ENCODE peak calls at places on chromosomes 6 and 20, in four cellular contexts. V is adrenal gland, D is pancreas, C is HCT116. M is an unnamed sample. For H3K4me1, the result is how much of the 10 kb centered on the place peaks cover.

GRCh38 chr6:158706369-158706982 is 56.6 kb downstream of the SYTL3 start:
- DNase-seq in C (peak), D (no peak), V (no peak), M (peak)

GRCh38 chr20:63536997-63537524 is at the start of gene PTK6:
- DNase-seq in C (no peak), D (peak), V (no peak), M (peak)

GRCh38 chr20:15236812-15237211 is 899.4 kb upstream of the FLRT3 start:
- DNase-seq in D (peak), V (peak), C (peak), M (peak)

GRCh38 chr6:99905209-99906106 is 88.6 kb downstream of the MCHR2 start:
- DNase-seq in C (peak), V (no peak), D (no peak), M (peak)

GRCh38 chr20:56465997-56466396 is 2.4 kb upstream of the RTF2 start:
- DNase-seq in D (no peak), C (no peak), V (no peak), M (no peak)

GRCh38 chr6:138371452-138371711 is 6.3 kb upstream of the SMIM28 start:
- DNase-seq in D (no peak), C (no peak), V (no peak), M (peak)

GRCh38 chr6:80077067-80077466 is 29.4 kb upstream of the BCKDHB start:
- DNase-seq in D (no peak), C (no peak), V (no peak), M (no peak)

GRCh38 chr20:61400499-61400898 is 148.4 kb downstream of the CDH4 start:
- DNase-seq in V (no peak), D (no peak), C (no peak), M (no peak)

GRCh38 chr6:15247750-15248450 is 2.0 kb downstream of the JARID2 start:
- DNase-seq in V (peak), C (no peak), D (peak), M (peak)

GRCh38 chr6:48883116-48883515 is 579.9 kb downstream of the MMUT start:
- DNase-seq in D (no peak), C (no peak), V (no peak), M (no peak)

GRCh38 chr6:107550241-107550840 is 60.4 kb downstream of the SOBP start:
- DNase-seq in C (no peak), D (no peak), V (no peak), M (no peak)

GRCh38 chr6:14542670-14543366 is 425.2 kb downstream of the CD83 start:
- DNase-seq in V (no peak), C (peak), D (no peak), M (no peak)

GRCh38 chr20:1326031-1326930 is 2.7 kb downstream of the SDCBP2 start:
- DNase-seq in C (no peak), D (no peak), V (no peak), M (peak)

GRCh38 chr20:2869381-2869780 is 3.9 kb upstream of the PTPRA start:
- DNase-seq in C (no peak), D (no peak), V (no peak), M (no peak)

GRCh38 chr6:99520855-99521556 is 5.8 kb upstream of the USP45 start:
- DNase-seq in V (peak), C (peak), D (peak), M (peak)

GRCh38 chr20:7240490-7240889 is 473.0 kb downstream of the BMP2 start:
- DNase-seq in D (no peak), C (no peak), V (no peak), M (no peak)

GRCh38 chr6:39194466-39194865 is 34.8 kb downstream of the KCNK5 start:
- DNase-seq in D (no peak), V (no peak), C (no peak), M (no peak)

GRCh38 chr20:38387953-38388352 is 41.7 kb downstream of the LBP start:
- DNase-seq in C (no peak), V (no peak), D (no peak), M (no peak)

DNA sequence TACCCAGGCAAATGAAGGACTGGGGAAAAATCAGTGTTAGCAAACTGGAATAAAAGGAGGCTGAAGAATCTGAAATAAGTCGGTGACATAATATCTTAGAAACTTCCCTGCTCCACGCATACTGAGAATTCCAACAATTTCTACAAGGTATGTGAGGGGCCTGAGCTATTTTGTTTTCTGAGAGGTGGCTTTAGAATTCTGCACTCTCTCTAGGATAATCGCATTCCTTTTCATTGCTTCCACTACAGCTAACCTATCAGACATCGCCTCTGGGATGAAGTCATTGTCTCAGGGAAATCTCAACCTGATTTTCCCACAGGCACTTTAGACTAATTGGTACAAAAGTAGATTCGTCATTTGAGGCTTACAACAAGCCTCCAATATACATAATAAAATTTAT is 740.8 kb downstream of the PHF3 start:
- DNase-seq in C (no peak), V (no peak), D (no peak), M (no peak)
- H3K27ac ChIP-seq in C (no peak), V (no peak), D (no peak), M (no peak)

GRCh38 chr6:3343089-3343901 is 84.5 kb downstream of the PSMG4 start:
- DNase-seq in D (no peak), V (no peak), C (no peak), M (no peak)
- H3K4me1 ChIP-seq in D (under half), V (under half), C (under half), M (under half)

DNA sequence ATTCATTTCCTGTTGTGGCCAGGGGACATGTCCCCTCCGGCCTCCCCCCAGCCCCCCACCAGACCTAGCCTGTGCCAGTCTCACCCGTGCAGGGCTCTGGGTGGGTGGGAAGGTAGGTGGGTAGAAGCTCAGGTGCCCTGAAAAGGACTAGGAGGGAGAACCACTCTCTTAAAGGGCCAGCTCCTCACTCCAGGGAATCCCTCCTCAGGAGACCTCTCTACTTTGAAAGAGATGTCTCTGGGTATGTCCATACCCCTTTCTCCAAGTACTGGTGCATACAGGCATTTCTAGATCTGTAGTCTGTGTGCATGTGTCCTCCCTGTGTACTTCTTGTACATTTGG is 60.8 kb upstream of the EPB41L1 start:
- DNase-seq in C (no peak), V (no peak), D (no peak), M (no peak)
- H3K27ac ChIP-seq in C (peak), V (no peak), D (peak), M (peak)

DNA sequence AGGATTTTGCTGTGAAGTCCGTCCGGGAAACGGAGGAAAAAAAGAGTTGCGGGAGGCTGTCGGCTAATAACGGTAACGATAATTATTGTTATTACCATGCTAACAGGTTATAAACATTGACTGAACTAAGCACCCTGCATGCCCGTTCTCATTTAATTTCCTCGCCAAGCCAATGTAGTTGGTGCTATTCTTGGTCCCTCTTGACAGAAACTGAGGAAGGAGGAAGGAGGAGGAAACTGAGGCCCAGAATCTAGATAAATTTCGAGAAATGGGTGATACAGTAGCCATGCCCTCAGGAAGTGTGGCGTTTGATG is 417 bp downstream of the TPX2 start:
- DNase-seq in V (no peak), C (no peak), D (no peak), M (no peak)
- H3K4me1 ChIP-seq in V (under half), C (under half), D (under half), M (under half)

DNA sequence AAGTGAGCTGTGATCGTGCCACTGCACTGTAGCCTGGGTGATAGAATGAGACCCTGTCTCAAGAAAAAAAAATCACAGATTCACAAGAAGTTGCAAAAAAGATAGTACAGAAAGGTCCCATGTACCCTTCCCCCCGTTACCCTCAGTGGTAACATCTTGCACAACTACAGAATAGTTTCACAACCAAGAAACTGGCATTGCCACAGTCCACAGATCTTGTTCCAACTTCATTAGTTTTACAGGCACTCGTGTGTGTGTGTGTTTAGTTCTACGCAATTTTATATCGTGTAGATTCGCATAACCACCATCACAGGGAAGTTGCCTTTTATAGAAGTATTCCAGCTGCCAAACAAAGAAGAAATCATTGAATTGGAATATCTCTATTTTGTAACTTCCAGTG is 19.1 kb downstream of the SPATA2 start:
- DNase-seq in V (no peak), D (no peak), C (no peak), M (no peak)
- H3K27ac ChIP-seq in V (no peak), D (no peak), C (no peak), M (no peak)

GRCh38 chr20:4550740-4551139 is 171.0 kb upstream of the PRND start:
- DNase-seq in D (no peak), V (no peak), C (no peak), M (peak)
- H3K4me1 ChIP-seq in D (under half), V (under half), C (under half), M (under half)